ENCODE peak calls at places on chromosomes 12 and 14, in nine cellular contexts. J is IMR-90, A is fibroblast of the aortic adventitia, C is choroid plexus epithelial cell, E is tibial artery, P is Panc1, O is AG09309, I is lower leg skin, B is astrocyte of the cerebellum. D is an unnamed sample.

GRCh38 chr12:108611884-108612415 is 14.1 kb upstream of the TMEM119 start:
- DNase-seq in J (peak; percentile 89), A (peak; percentile 78), C (peak; percentile 72), E (no peak), P (no peak), O (peak; percentile 73), I (no peak), B (peak; percentile 76), D (no peak)

GRCh38 chr12:42262271-42262670 is 24.2 kb upstream of the YAF2 start:
- DNase-seq in J (peak; percentile 2), A (no peak), C (no peak), E (no peak), P (no peak), O (no peak), I (no peak), B (no peak), D (no peak)

GRCh38 chr12:54040148-54040494 is 7.3 kb downstream of the HOXC5 start:
- DNase-seq in J (no peak), A (no peak), C (no peak), E (peak; percentile 72), P (no peak), O (no peak), I (no peak), B (no peak), D (no peak)

GRCh38 chr14:99706121-99706900 is 22.2 kb downstream of the CYP46A1 start:
- DNase-seq in J (no peak), A (no peak), C (no peak), E (no peak), P (no peak), O (no peak), I (no peak), B (no peak), D (no peak)

GRCh38 chr14:22556990-22557623 is 31.9 kb downstream of the DAD1 start:
- DNase-seq in J (peak; percentile 64), A (peak; percentile 75), C (peak; percentile 81), E (peak; percentile 91), P (peak; percentile 50), O (no peak), I (peak; percentile 67), B (peak; percentile 34), D (peak; percentile 59)

GRCh38 chr12:70002097-70002911 is 177.3 kb downstream of the MYRFL start:
- DNase-seq in J (no peak), A (peak; percentile 55), C (peak; percentile 6), E (no peak), P (no peak), O (no peak), I (no peak), B (no peak), D (no peak)

GRCh38 chr12:6507102-6507998 is 13.4 kb downstream of the NCAPD2 start:
- DNase-seq in J (peak; percentile 42), A (peak; percentile 47), C (peak; percentile 39), E (no peak), P (no peak), O (no peak), I (no peak), B (no peak), D (no peak)

GRCh38 chr14:44490966-44491365 is 16.1 kb downstream of the FSCB start:
- DNase-seq in J (no peak), A (no peak), C (no peak), E (no peak), P (no peak), O (no peak), I (no peak), B (no peak), D (no peak)

GRCh38 chr12:88574278-88574677 is 6.0 kb downstream of the KITLG start:
- DNase-seq in J (peak; percentile 45), A (no peak), C (peak; percentile 18), E (no peak), P (no peak), O (no peak), I (no peak), B (no peak), D (no peak)

GRCh38 chr14:69624131-69624530 is 12.7 kb downstream of the SUSD6 start:
- DNase-seq in J (no peak), A (no peak), C (no peak), E (no peak), P (no peak), O (no peak), I (no peak), B (no peak), D (no peak)

GRCh38 chr12:22656376-22656775 is 31.4 kb downstream of the ETNK1 start:
- DNase-seq in J (no peak), A (no peak), C (no peak), E (no peak), P (no peak), O (no peak), I (no peak), B (no peak), D (no peak)

GRCh38 chr12:6540181-6540877 is 6.0 kb downstream of the GAPDH start:
- DNase-seq in J (peak; percentile 93), A (peak; percentile 95), C (peak; percentile 90), E (peak; percentile 97), P (no peak), O (peak; percentile 84), I (peak; percentile 93), B (peak; percentile 59), D (peak; percentile 71)

GRCh38 chr14:97100306-97100705 is 303.1 kb downstream of the VRK1 start:
- DNase-seq in J (no peak), A (no peak), C (no peak), E (no peak), P (no peak), O (no peak), I (no peak), B (no peak), D (no peak)

GRCh38 chr14:97095269-97095668 is 298.1 kb downstream of the VRK1 start:
- DNase-seq in J (no peak), A (no peak), C (no peak), E (no peak), P (no peak), O (no peak), I (no peak), B (no peak), D (no peak)
- TF ChIP-seq CTCF in J (no peak), A (no peak), C (no peak), E (no peak), P (no peak), O (no peak), I (no peak), B (no peak), D (no peak)

GRCh38 chr12:3658327-3659163 is 94.4 kb downstream of the CRACR2A start:
- DNase-seq in J (peak; percentile 29), A (peak; percentile 43), C (peak; percentile 46), E (no peak), P (no peak), O (no peak), I (no peak), B (no peak), D (no peak)
- TF ChIP-seq CTCF in J (peak; percentile 53), A (peak; percentile 57), C (peak; percentile 62), E (no peak), P (peak; percentile 59), O (peak; percentile 52), I (no peak), B (peak; percentile 42), D (no peak)

GRCh38 chr14:102588821-102589220 is 3.6 kb upstream of the RCOR1 start:
- DNase-seq in J (no peak), A (no peak), C (no peak), E (no peak), P (no peak), O (no peak), I (no peak), B (no peak), D (no peak)

GRCh38 chr14:102589761-102590290 is 2.6 kb upstream of the RCOR1 start:
- DNase-seq in J (no peak), A (no peak), C (no peak), E (no peak), P (no peak), O (no peak), I (no peak), B (no peak), D (no peak)

GRCh38 chr14:102591944-102592772 is at the start of gene RCOR1:
- DNase-seq in J (peak; percentile 97), A (peak; percentile 97), C (peak; percentile 98), E (peak; percentile 99), P (peak; percentile 30), O (peak; percentile 96), I (peak; percentile 96), B (peak; percentile 92), D (peak; percentile 87)

GRCh38 chr14:102591372-102591943 is 991 bp upstream of the RCOR1 start:
- DNase-seq in J (peak; percentile 29), A (no peak), C (peak; percentile 39), E (peak; percentile 72), P (no peak), O (no peak), I (peak; percentile 43), B (no peak), D (no peak)

GRCh38 chr14:102590667-102591099 is 1.8 kb upstream of the RCOR1 start:
- DNase-seq in J (peak; percentile 23), A (peak; percentile 46), C (peak; percentile 54), E (peak; percentile 70), P (no peak), O (no peak), I (no peak), B (no peak), D (no peak)
- TF ChIP-seq CTCF in J (peak; percentile 42), A (peak; percentile 67), C (peak; percentile 60), E (no peak), P (peak; percentile 72), O (peak; percentile 71), I (no peak), B (peak; percentile 58), D (no peak)

GRCh38 chr12:76025601-76026575 is 5.7 kb downstream of the PHLDA1 start:
- DNase-seq in J (peak; percentile 75), A (peak; percentile 83), C (peak; percentile 82), E (no peak), P (no peak), O (no peak), I (no peak), B (peak; percentile 61), D (no peak)

GRCh38 chr12:76023069-76023690 is 8.4 kb downstream of the PHLDA1 start:
- DNase-seq in J (no peak), A (no peak), C (no peak), E (no peak), P (no peak), O (no peak), I (no peak), B (no peak), D (no peak)

GRCh38 chr12:76024942-76025600 is 6.5 kb downstream of the PHLDA1 start:
- DNase-seq in J (peak; percentile 90), A (peak; percentile 93), C (peak; percentile 92), E (no peak), P (no peak), O (no peak), I (no peak), B (peak; percentile 66), D (no peak)

GRCh38 chr12:76026643-76027063 is 4.9 kb downstream of the PHLDA1 start:
- DNase-seq in J (peak; percentile 67), A (peak; percentile 73), C (peak; percentile 71), E (no peak), P (no peak), O (no peak), I (no peak), B (no peak), D (no peak)

DNA sequence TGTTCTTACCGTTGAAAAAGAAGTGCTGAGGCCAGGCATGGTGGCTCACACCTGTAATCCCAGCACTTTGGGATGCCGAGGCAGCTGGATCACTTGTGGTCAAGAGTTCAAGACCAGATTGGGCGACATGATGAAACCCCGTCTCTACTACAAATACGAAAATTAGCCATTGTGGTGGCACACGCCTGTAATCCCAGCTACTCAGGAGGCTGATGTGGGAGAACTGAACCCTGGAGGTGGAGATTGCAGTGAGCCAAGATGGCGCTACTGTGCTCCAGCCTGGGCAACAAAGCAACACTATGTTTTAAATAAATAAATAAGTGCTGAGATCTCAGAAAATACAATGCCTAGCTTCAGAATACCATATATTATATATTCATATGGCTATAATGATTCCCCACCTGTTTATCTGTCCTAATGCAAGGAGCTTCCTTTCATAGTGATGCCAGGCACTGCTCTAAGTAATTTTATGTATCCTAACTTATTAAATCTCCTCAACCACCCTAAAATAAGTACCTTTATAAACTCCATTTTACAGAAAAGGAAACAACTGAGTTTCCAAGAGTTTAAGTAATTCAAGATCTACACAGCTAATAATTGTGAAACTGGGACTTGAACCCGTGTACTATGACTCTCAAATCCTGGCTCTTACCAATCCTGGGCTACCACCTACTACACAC is 7.3 kb downstream of the PHLDA1 start:
- DNase-seq in J (peak; percentile 56), A (peak; percentile 40), C (peak; percentile 32), E (no peak), P (no peak), O (no peak), I (no peak), B (no peak), D (no peak)
- TF ChIP-seq CTCF in J (no peak), A (no peak), C (no peak), E (no peak), P (no peak), O (no peak), I (no peak), B (no peak), D (no peak)

D was measured in omental fat pad.